ENCODE peak calls at places on chromosomes 12 and 14, in five cellular contexts. Q is putamen; C is naive thymus-derived CD8-positive, alpha-beta T cell; T is Peyer's patch; J is fibroblast of lung. Y is an unnamed sample.

GRCh38 chr12:92208613-92209121 is 63.0 kb upstream of the BTG1 start:
- DNase-seq in Q (peak; percentile 22), J (peak; percentile 81), T (no peak), C (no peak), Y (peak; percentile 39)

GRCh38 chr12:58420496-58420895 is 479.1 kb downstream of the ATP23 start:
- DNase-seq in J (peak; percentile 84), C (no peak), T (no peak), Q (no peak), Y (no peak)

GRCh38 chr14:54749727-54750126 is 152.9 kb downstream of the GCH1 start:
- DNase-seq in J (no peak), T (no peak), C (no peak), Q (no peak), Y (no peak)

GRCh38 chr12:113171543-113171942 is 13.7 kb downstream of the DDX54 start:
- DNase-seq in C (no peak), T (no peak), J (no peak), Q (no peak), Y (no peak)

GRCh38 chr12:113041560-113041959 is 15.0 kb upstream of the DTX1 start:
- DNase-seq in T (no peak), J (no peak), C (no peak), Q (no peak), Y (no peak)

GRCh38 chr14:65206448-65207096 is 104.3 kb upstream of the MAX start:
- DNase-seq in T (no peak), C (no peak), Q (no peak), J (peak; percentile 86), Y (peak; percentile 26)

GRCh38 chr12:12997734-12998133 is 2.3 kb downstream of the HEBP1 start:
- DNase-seq in T (no peak), Q (no peak), C (no peak), J (no peak), Y (no peak)

GRCh38 chr12:100404769-100405407 is 48.0 kb downstream of the SLC17A8 start:
- DNase-seq in T (no peak), Q (no peak), C (no peak), J (peak; percentile 15), Y (peak; percentile 5)

GRCh38 chr14:78902010-78902623 is 731.9 kb downstream of the NRXN3 start:
- DNase-seq in J (peak; percentile 41), C (no peak), T (no peak), Q (peak; percentile 78), Y (peak; percentile 2)

GRCh38 chr12:132881853-132882252 is 5.6 kb downstream of the CHFR start:
- DNase-seq in T (no peak), Q (no peak), J (peak; percentile 6), C (no peak), Y (no peak)

GRCh38 chr12:110677206-110677911 is 11.6 kb downstream of the HVCN1 start:
- DNase-seq in J (no peak), C (no peak), T (no peak), Q (no peak), Y (no peak)

GRCh38 chr12:109594566-109595317 is 21.1 kb downstream of the MVK start:
- DNase-seq in J (no peak), Q (no peak), C (no peak), T (no peak), Y (no peak)

GRCh38 chr12:57727758-57728395 is 10.7 kb downstream of the AGAP2 start:
- DNase-seq in J (no peak), C (no peak), Q (no peak), T (no peak), Y (no peak)

GRCh38 chr12:132219323-132219722 is 75.1 kb downstream of the NOC4L start:
- DNase-seq in J (no peak), Q (no peak), T (no peak), C (no peak), Y (no peak)

GRCh38 chr12:107450541-107450940 is 235.1 kb upstream of the PWP1 start:
- DNase-seq in J (no peak), Q (no peak), T (no peak), C (no peak), Y (no peak)

GRCh38 chr12:1851126-1851791 is 30.9 kb downstream of the LRTM2 start:
- DNase-seq in J (peak; percentile 88), T (no peak), C (no peak), Q (no peak), Y (no peak)

GRCh38 chr14:48537600-48537999 is 862.2 kb upstream of the MDGA2 start:
- DNase-seq in T (no peak), Q (no peak), J (no peak), C (no peak), Y (no peak)

GRCh38 chr14:84128025-84128424 is 1401.9 kb upstream of the FLRT2 start:
- DNase-seq in T (no peak), Q (no peak), C (no peak), J (no peak), Y (no peak)

GRCh38 chr12:99476956-99477355 is 170.6 kb upstream of the GARIN6 start:
- DNase-seq in T (no peak), J (no peak), Q (no peak), C (no peak), Y (no peak)

GRCh38 chr12:132279184-132279889 is 50.1 kb downstream of the GALNT9 start:
- DNase-seq in C (peak; percentile 58), T (peak; percentile 62), Q (no peak), J (no peak), Y (no peak)

GRCh38 chr12:958449-959123 is 9.1 kb upstream of the RAD52 start:
- DNase-seq in T (no peak), J (peak; percentile 31), Q (no peak), C (no peak), Y (no peak)

GRCh38 chr12:48189331-48190125 is 6.1 kb downstream of the CCDC184 start:
- DNase-seq in Q (peak; percentile 78), C (peak; percentile 81), T (no peak), J (peak; percentile 53), Y (peak; percentile 40)

GRCh38 chr12:49049566-49050224 is 10.9 kb downstream of the KMT2D start:
- DNase-seq in Q (no peak), J (peak; percentile 79), T (peak; percentile 33), C (no peak), Y (no peak)

GRCh38 chr14:104049576-104050240 is 35.8 kb upstream of the ASPG start:
- DNase-seq in Q (peak; percentile 10), T (no peak), C (no peak), J (no peak), Y (no peak)

GRCh38 chr12:1398673-1399072 is 195.7 kb downstream of the FBXL14 start:
- DNase-seq in T (no peak), J (no peak), C (no peak), Q (no peak), Y (no peak)